ENCODE peak calls at places on chromosomes 6 and 20, in eight cellular contexts. Z is HCT116, L is H1, W is endothelial cell of umbilical vein, Q is K562, T is HepG2, M is A549, O is GM12878. C is an unnamed sample.

GRCh38 chr6:53179961-53180651 is 31.5 kb upstream of the GCM1 start:
- DNase-seq in Z (no peak), L (no peak), W (peak; percentile 89), Q (no peak), T (no peak), M (no peak), O (no peak), C (no peak)

GRCh38 chr6:28424163-28424562 is 19.1 kb downstream of the ZSCAN23 start:
- DNase-seq in Z (no peak), L (no peak), W (no peak), Q (no peak), T (no peak), M (no peak), O (no peak), C (no peak)

GRCh38 chr6:92433911-92434310 is 985.4 kb downstream of the EPHA7 start:
- DNase-seq in Z (no peak), L (no peak), W (no peak), Q (no peak), T (no peak), M (no peak), O (no peak), C (no peak)

GRCh38 chr6:90691823-90692222 is 105.0 kb upstream of the MAP3K7 start:
- DNase-seq in Z (no peak), L (no peak), W (no peak), Q (no peak), T (no peak), M (no peak), O (no peak), C (peak; percentile 4)

GRCh38 chr20:41587956-41588355 is 30.2 kb downstream of the CHD6 start:
- DNase-seq in Z (no peak), L (no peak), W (no peak), Q (no peak), T (no peak), M (no peak), O (no peak), C (no peak)

GRCh38 chr6:20811112-20811746 is 277.0 kb downstream of the CDKAL1 start:
- DNase-seq in Z (peak; percentile 85), L (peak; percentile 80), W (peak; percentile 95), Q (peak; percentile 68), T (no peak), M (peak; percentile 39), O (no peak), C (no peak)

GRCh38 chr6:7196019-7196402 is 88.2 kb downstream of the RREB1 start:
- DNase-seq in Z (no peak), L (no peak), W (no peak), Q (peak; percentile 78), T (no peak), M (no peak), O (no peak), C (no peak)

GRCh38 chr6:112936476-112936875 is 589.3 kb downstream of the RFPL4B start:
- DNase-seq in Z (no peak), L (no peak), W (no peak), Q (no peak), T (no peak), M (no peak), O (no peak), C (no peak)

GRCh38 chr6:44545224-44545623 is 157.7 kb downstream of the CDC5L start:
- DNase-seq in Z (no peak), L (no peak), W (no peak), Q (no peak), T (no peak), M (no peak), O (no peak), C (no peak)

GRCh38 chr6:52877168-52877567 is 32.3 kb downstream of the GSTA3 start:
- DNase-seq in Z (peak; percentile 29), L (no peak), W (no peak), Q (no peak), T (no peak), M (no peak), O (no peak), C (peak; percentile 5)

GRCh38 chr6:3844097-3844463 is 5.1 kb upstream of the FAM50B start:
- DNase-seq in Z (no peak), L (no peak), W (no peak), Q (no peak), T (no peak), M (no peak), O (no peak), C (no peak)

GRCh38 chr20:51298141-51298540 is 244.4 kb downstream of the NFATC2 start:
- DNase-seq in Z (no peak), L (no peak), W (no peak), Q (no peak), T (no peak), M (no peak), O (no peak), C (no peak)

GRCh38 chr20:34871320-34871926 is 1.2 kb downstream of the GGT7 start:
- DNase-seq in Z (no peak), L (no peak), W (no peak), Q (no peak), T (no peak), M (no peak), O (no peak), C (no peak)

GRCh38 chr6:105675715-105676397 is 273.0 kb upstream of the PREP start:
- DNase-seq in Z (peak; percentile 73), L (no peak), W (no peak), Q (no peak), T (no peak), M (peak; percentile 4), O (no peak), C (peak; percentile 34)

GRCh38 chr20:34574861-34575260 is 16.3 kb downstream of the MAP1LC3A start:
- DNase-seq in Z (no peak), L (no peak), W (no peak), Q (no peak), T (no peak), M (no peak), O (no peak), C (no peak)

GRCh38 chr6:75283907-75284284 is 696 bp downstream of the TMEM30A start:
- DNase-seq in Z (no peak), L (no peak), W (no peak), Q (peak; percentile 8), T (no peak), M (no peak), O (no peak), C (peak; percentile 33)

GRCh38 chr6:24397631-24398030 is 5.1 kb upstream of the MRS2 start:
- DNase-seq in Z (no peak), L (no peak), W (no peak), Q (no peak), T (no peak), M (no peak), O (no peak), C (no peak)

GRCh38 chr6:24405262-24405661 is 2.5 kb downstream of the MRS2 start:
- DNase-seq in Z (no peak), L (no peak), W (no peak), Q (no peak), T (no peak), M (no peak), O (no peak), C (no peak)

GRCh38 chr6:24401458-24401857 is 1.3 kb upstream of the MRS2 start:
- DNase-seq in Z (no peak), L (peak; percentile 75), W (no peak), Q (no peak), T (peak; percentile 49), M (no peak), O (no peak), C (no peak)

GRCh38 chr6:24403501-24403824 is 727 bp downstream of the MRS2 start:
- DNase-seq in Z (no peak), L (no peak), W (no peak), Q (no peak), T (no peak), M (no peak), O (no peak), C (no peak)

DNA sequence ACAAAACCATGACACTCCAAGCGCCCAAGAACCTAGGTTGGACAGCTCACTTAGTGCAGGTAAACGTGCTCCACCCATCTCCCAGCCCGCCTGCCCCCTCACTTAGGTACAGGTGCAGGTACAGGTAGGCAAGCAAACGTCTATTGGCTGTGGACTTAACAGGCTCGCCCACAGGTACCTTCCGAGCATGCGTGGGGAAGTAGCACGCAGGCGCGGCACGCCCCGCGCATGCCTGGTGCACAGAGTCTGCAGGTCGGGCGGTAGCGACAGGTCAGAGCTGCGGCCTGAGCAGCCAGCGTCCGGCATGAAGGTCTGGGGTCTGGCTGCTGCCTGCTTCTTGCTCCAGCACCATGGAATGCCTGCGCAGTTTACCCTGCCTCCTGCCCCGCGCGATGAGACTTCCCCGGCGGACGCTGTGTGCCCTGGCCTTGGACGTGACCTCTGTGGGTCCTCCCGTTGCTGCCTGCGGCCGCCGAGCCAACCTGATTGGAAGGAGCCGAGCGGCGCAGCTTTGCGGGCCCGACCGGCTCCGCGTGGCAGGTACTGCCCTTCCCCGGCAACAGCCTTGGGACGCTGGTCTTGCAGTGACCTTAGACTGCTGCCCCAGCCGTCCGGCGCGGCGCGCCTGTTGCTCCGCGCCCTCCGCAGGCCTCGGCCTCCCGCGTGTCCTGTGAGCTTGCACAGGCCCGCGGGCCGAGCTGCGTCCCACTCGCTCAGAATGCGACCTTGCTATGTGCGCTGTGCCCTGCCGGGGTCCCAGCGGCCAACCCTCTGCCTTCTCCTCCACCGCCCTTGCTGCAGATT is at the start of gene MRS2:
- DNase-seq in Z (peak; percentile 92), L (peak; percentile 90), W (peak; percentile 84), Q (peak; percentile 86), T (peak; percentile 85), M (peak; percentile 63), O (peak; percentile 71), C (peak; percentile 89)
- TF ChIP-seq POLR2A in Z (peak; percentile 89), L (peak; percentile 66), W (peak; percentile 87), Q (peak; percentile 95), T (peak; percentile 100), M (peak; percentile 94), O (peak; percentile 91), C (peak; percentile 91)

GRCh38 chr6:15247750-15248450 is 2.0 kb downstream of the JARID2 start:
- DNase-seq in Z (no peak), L (no peak), W (peak; percentile 55), Q (peak; percentile 83), T (peak; percentile 46), M (peak; percentile 51), O (no peak), C (peak; percentile 80)
- TF ChIP-seq CTCF in Z (peak; percentile 7), L (peak; percentile 24), W (peak; percentile 24), Q (peak; percentile 40), T (peak; percentile 32), M (peak; percentile 29), O (peak; percentile 26), C (no peak)

DNA sequence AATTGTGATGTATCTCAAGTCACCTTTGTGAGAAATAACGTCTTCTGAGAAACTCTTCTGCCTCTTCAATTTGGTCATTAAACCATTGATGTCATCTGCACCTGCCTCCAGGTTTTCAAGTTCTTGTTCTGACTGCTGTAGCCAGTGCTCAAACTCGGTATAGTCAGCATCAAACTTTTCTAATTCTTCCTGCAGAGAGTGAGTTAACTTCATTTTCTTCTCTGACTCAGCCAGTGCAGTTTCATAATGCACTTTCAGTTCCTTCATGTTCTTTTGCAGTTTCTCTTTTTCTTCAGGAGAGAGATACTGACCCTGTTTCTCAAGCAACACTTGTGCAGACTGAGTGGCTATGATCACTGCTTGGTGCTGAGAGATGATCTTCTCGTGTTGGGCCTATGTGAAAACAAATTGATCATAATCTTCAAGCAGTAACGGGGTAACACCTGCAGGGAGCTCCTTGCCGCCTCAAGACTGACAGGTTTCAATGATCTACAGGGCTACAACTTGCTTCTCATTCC is 48.8 kb downstream of the DST start:
- DNase-seq in Z (no peak), L (no peak), W (no peak), Q (no peak), T (no peak), M (no peak), O (peak; percentile 93), C (peak; percentile 58)
- TF ChIP-seq MAX in Z (no peak), L (no peak), W (no peak), Q (no peak), T (no peak), M (no peak), O (no peak), C (no peak)

GRCh38 chr6:132161283-132161682 is 210.1 kb upstream of the CCN2 start:
- DNase-seq in Z (peak; percentile 16), L (no peak), W (peak; percentile 70), Q (no peak), T (peak; percentile 45), M (peak; percentile 1), O (no peak), C (peak; percentile 9)
- TF ChIP-seq POLR2A in Z (no peak), L (no peak), W (no peak), Q (no peak), T (no peak), M (no peak), O (no peak), C (no peak)